ENCODE peak calls at places on chromosomes 5 and 9, in five cellular contexts. One of them, this sample, is unnamed.

GRCh38 chr5:113232246-113232645 is 202.5 kb downstream of the TSSK1B start:
- DNase-seq in Panc1: no peak
- DNase-seq in body of pancreas: no peak
- DNase-seq in BE2C: no peak
- DNase-seq in stomach: no peak
- DNase-seq in this sample: no peak

GRCh38 chr9:121721770-121722169 is 70.3 kb downstream of the DAB2IP start:
- DNase-seq in Panc1: no peak
- DNase-seq in body of pancreas: no peak
- DNase-seq in BE2C: no peak
- DNase-seq in stomach: no peak
- DNase-seq in this sample: no peak

GRCh38 chr5:8756498-8757084 is 789.3 kb downstream of the SEMA5A start:
- DNase-seq in Panc1: peak
- DNase-seq in body of pancreas: peak
- DNase-seq in BE2C: no peak
- DNase-seq in stomach: no peak
- DNase-seq in this sample: peak

GRCh38 chr9:82140471-82140870 is 151.9 kb downstream of the SPATA31D1 start:
- DNase-seq in Panc1: no peak
- DNase-seq in body of pancreas: no peak
- DNase-seq in BE2C: no peak
- DNase-seq in stomach: no peak
- DNase-seq in this sample: no peak

GRCh38 chr5:164054461-164054860 is 549.0 kb downstream of the MAT2B start:
- DNase-seq in Panc1: no peak
- DNase-seq in body of pancreas: no peak
- DNase-seq in BE2C: no peak
- DNase-seq in stomach: no peak
- DNase-seq in this sample: no peak

GRCh38 chr5:5304361-5305035 is 118.0 kb upstream of the ICE1 start:
- DNase-seq in Panc1: peak
- DNase-seq in body of pancreas: no peak
- DNase-seq in BE2C: no peak
- DNase-seq in stomach: no peak
- DNase-seq in this sample: no peak

GRCh38 chr5:5014836-5015235 is 125.3 kb upstream of the ADAMTS16 start:
- DNase-seq in Panc1: no peak
- DNase-seq in body of pancreas: no peak
- DNase-seq in BE2C: no peak
- DNase-seq in stomach: no peak
- DNase-seq in this sample: no peak

GRCh38 chr5:10476878-10477277 is 35.2 kb downstream of the ROPN1L start:
- DNase-seq in Panc1: no peak
- DNase-seq in body of pancreas: no peak
- DNase-seq in BE2C: no peak
- DNase-seq in stomach: no peak
- DNase-seq in this sample: no peak

GRCh38 chr9:20511680-20512079 is 110.6 kb downstream of the MLLT3 start:
- DNase-seq in Panc1: no peak
- DNase-seq in body of pancreas: no peak
- DNase-seq in BE2C: no peak
- DNase-seq in stomach: no peak
- DNase-seq in this sample: no peak

GRCh38 chr5:54807421-54807820 is 178.0 kb downstream of the ESM1 start:
- DNase-seq in Panc1: no peak
- DNase-seq in body of pancreas: no peak
- DNase-seq in BE2C: no peak
- DNase-seq in stomach: no peak
- DNase-seq in this sample: no peak

GRCh38 chr5:76831108-76831447 is 12.2 kb downstream of the F2RL1 start:
- DNase-seq in Panc1: no peak
- DNase-seq in body of pancreas: peak
- DNase-seq in BE2C: no peak
- DNase-seq in stomach: peak
- DNase-seq in this sample: no peak

GRCh38 chr5:38291355-38291754 is 33.0 kb downstream of the EGFLAM start:
- DNase-seq in Panc1: no peak
- DNase-seq in body of pancreas: no peak
- DNase-seq in BE2C: no peak
- DNase-seq in stomach: no peak
- DNase-seq in this sample: no peak

GRCh38 chr5:79792518-79792917 is 102.9 kb downstream of the CMYA5 start:
- DNase-seq in Panc1: no peak
- DNase-seq in body of pancreas: no peak
- DNase-seq in BE2C: no peak
- DNase-seq in stomach: no peak
- DNase-seq in this sample: no peak

GRCh38 chr9:5951686-5952211 is 61.1 kb downstream of the MLANA start:
- DNase-seq in Panc1: no peak
- DNase-seq in body of pancreas: no peak
- DNase-seq in BE2C: no peak
- DNase-seq in stomach: no peak
- DNase-seq in this sample: no peak

GRCh38 chr5:159419567-159419966 is 89.3 kb upstream of the IL12B start:
- DNase-seq in Panc1: no peak
- DNase-seq in body of pancreas: peak
- DNase-seq in BE2C: peak
- DNase-seq in stomach: no peak
- DNase-seq in this sample: no peak

GRCh38 chr9:93592389-93593021 is 16.1 kb downstream of the PHF2 start:
- DNase-seq in Panc1: no peak
- DNase-seq in body of pancreas: no peak
- DNase-seq in BE2C: no peak
- DNase-seq in stomach: no peak
- DNase-seq in this sample: no peak

GRCh38 chr9:4674783-4675182 is 4.6 kb upstream of the CDC37L1 start:
- DNase-seq in Panc1: no peak
- DNase-seq in body of pancreas: no peak
- DNase-seq in BE2C: no peak
- DNase-seq in stomach: no peak
- DNase-seq in this sample: no peak

GRCh38 chr9:36894695-36895310 is 139.3 kb downstream of the PAX5 start:
- DNase-seq in Panc1: no peak
- DNase-seq in body of pancreas: no peak
- DNase-seq in BE2C: no peak
- DNase-seq in stomach: no peak
- DNase-seq in this sample: no peak

GRCh38 chr5:151214614-151215545 is 9.0 kb downstream of the CCDC69 start:
- DNase-seq in Panc1: no peak
- DNase-seq in body of pancreas: no peak
- DNase-seq in BE2C: no peak
- DNase-seq in stomach: no peak
- DNase-seq in this sample: no peak

GRCh38 chr5:4879693-4880303 is 260.3 kb upstream of the ADAMTS16 start:
- DNase-seq in Panc1: peak
- DNase-seq in body of pancreas: peak
- DNase-seq in BE2C: peak
- DNase-seq in stomach: peak
- DNase-seq in this sample: peak

GRCh38 chr5:142253938-142254895 is 70.6 kb downstream of the SPRY4 start:
- DNase-seq in Panc1: no peak
- DNase-seq in body of pancreas: no peak
- DNase-seq in BE2C: no peak
- DNase-seq in stomach: no peak
- DNase-seq in this sample: no peak

GRCh38 chr9:82369251-82369945 is 380.8 kb downstream of the SPATA31D1 start:
- DNase-seq in Panc1: no peak
- DNase-seq in body of pancreas: no peak
- DNase-seq in BE2C: no peak
- DNase-seq in stomach: no peak
- DNase-seq in this sample: no peak

GRCh38 chr9:133807818-133808217 is 69.7 kb upstream of the SARDH start:
- DNase-seq in Panc1: no peak
- DNase-seq in body of pancreas: no peak
- DNase-seq in BE2C: no peak
- DNase-seq in stomach: no peak
- DNase-seq in this sample: no peak

GRCh38 chr9:133402689-133403088 is 15.1 kb downstream of the REXO4 start:
- DNase-seq in Panc1: no peak
- DNase-seq in body of pancreas: no peak
- DNase-seq in BE2C: no peak
- DNase-seq in stomach: no peak
- DNase-seq in this sample: no peak

GRCh38 chr9:71990466-71990865 is 69.9 kb downstream of the C9orf57 start:
- DNase-seq in Panc1: no peak
- DNase-seq in body of pancreas: no peak
- DNase-seq in BE2C: peak
- DNase-seq in stomach: no peak
- DNase-seq in this sample: no peak

GRCh38 chr9:93081081-93081529 is 14.9 kb upstream of the CARD19 start:
- DNase-seq in Panc1: no peak
- DNase-seq in body of pancreas: no peak
- DNase-seq in BE2C: no peak
- DNase-seq in stomach: no peak
- DNase-seq in this sample: no peak

GRCh38 chr5:56669534-56670483 is 145.5 kb upstream of the MAP3K1 start:
- DNase-seq in Panc1: no peak
- DNase-seq in body of pancreas: peak
- DNase-seq in BE2C: no peak
- DNase-seq in stomach: peak
- DNase-seq in this sample: peak

GRCh38 chr9:78133751-78134150 is 102.1 kb upstream of the CEP78 start:
- DNase-seq in Panc1: no peak
- DNase-seq in body of pancreas: no peak
- DNase-seq in BE2C: no peak
- DNase-seq in stomach: no peak
- DNase-seq in this sample: no peak

GRCh38 chr9:73916016-73916673 is 581.0 kb upstream of the RORB start:
- DNase-seq in Panc1: no peak
- DNase-seq in body of pancreas: no peak
- DNase-seq in BE2C: no peak
- DNase-seq in stomach: no peak
- DNase-seq in this sample: no peak

GRCh38 chr9:129464972-129465833 is 155.7 kb downstream of the C9orf50 start:
- DNase-seq in Panc1: no peak
- DNase-seq in body of pancreas: no peak
- DNase-seq in BE2C: no peak
- DNase-seq in stomach: no peak
- DNase-seq in this sample: no peak

GRCh38 chr9:15617782-15618181 is 64.9 kb downstream of the CCDC171 start:
- DNase-seq in Panc1: no peak
- DNase-seq in body of pancreas: no peak
- DNase-seq in BE2C: no peak
- DNase-seq in stomach: no peak
- DNase-seq in this sample: no peak

GRCh38 chr9:13750639-13751038 is 471.1 kb upstream of the MPDZ start:
- DNase-seq in Panc1: no peak
- DNase-seq in body of pancreas: no peak
- DNase-seq in BE2C: no peak
- DNase-seq in stomach: no peak
- DNase-seq in this sample: no peak
- H3K4me3 ChIP-seq in Panc1: no peak
- H3K4me3 ChIP-seq in body of pancreas: no peak
- H3K4me3 ChIP-seq in BE2C: no peak
- H3K4me3 ChIP-seq in stomach: no peak
- H3K4me3 ChIP-seq in this sample: no peak

GRCh38 chr5:154995679-154996078 is 17.9 kb upstream of the KIF4B start:
- DNase-seq in Panc1: no peak
- DNase-seq in body of pancreas: no peak
- DNase-seq in BE2C: peak
- DNase-seq in stomach: no peak
- DNase-seq in this sample: no peak
- TF ChIP-seq CTCF in Panc1: peak
- TF ChIP-seq CTCF in body of pancreas: no peak
- TF ChIP-seq CTCF in BE2C: peak
- TF ChIP-seq CTCF in stomach: no peak
- TF ChIP-seq CTCF in this sample: no peak

DNA sequence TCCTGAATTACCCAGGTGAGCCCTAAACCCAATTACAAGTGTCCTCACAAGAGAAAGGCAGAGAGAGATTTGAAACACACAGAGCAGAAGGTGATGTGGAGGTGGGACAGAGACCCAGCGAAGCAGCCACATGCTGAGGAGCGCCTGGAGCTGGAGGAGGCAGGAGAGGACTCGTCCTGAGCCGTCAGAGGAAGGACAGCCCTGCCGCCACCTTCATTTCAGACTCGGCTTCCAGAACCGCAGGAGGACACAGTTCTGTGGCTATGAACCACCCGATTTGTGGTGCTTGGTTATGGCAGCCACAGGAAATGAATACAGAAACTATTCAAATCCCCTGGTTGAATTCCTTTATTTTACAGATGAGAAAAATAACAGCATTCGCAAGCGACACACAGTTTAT is 16.4 kb upstream of the FBP1 start:
- DNase-seq in Panc1: no peak
- DNase-seq in body of pancreas: no peak
- DNase-seq in BE2C: no peak
- DNase-seq in stomach: no peak
- DNase-seq in this sample: no peak
- H3K4me3 ChIP-seq in Panc1: no peak
- H3K4me3 ChIP-seq in body of pancreas: no peak
- H3K4me3 ChIP-seq in BE2C: no peak
- H3K4me3 ChIP-seq in stomach: no peak
- H3K4me3 ChIP-seq in this sample: no peak

GRCh38 chr5:19314840-19315239 is 673.2 kb downstream of the CDH18 start:
- DNase-seq in Panc1: no peak
- DNase-seq in body of pancreas: no peak
- DNase-seq in BE2C: no peak
- DNase-seq in stomach: no peak
- DNase-seq in this sample: peak
- TF ChIP-seq CTCF in Panc1: no peak
- TF ChIP-seq CTCF in body of pancreas: no peak
- TF ChIP-seq CTCF in BE2C: peak
- TF ChIP-seq CTCF in stomach: no peak
- TF ChIP-seq CTCF in this sample: no peak